ENCODE peak calls at places on chromosomes 11 and 22, in seven cellular contexts. Z, B, X, C, G, P and Y are unnamed samples.

GRCh38 chr11:126440792-126441514 is 85.5 kb downstream of the ST3GAL4 start:
- DNase-seq in Z (peak; percentile 79), B (peak; percentile 93), X (peak; percentile 79), C (peak; percentile 79), G (peak; percentile 86), P (peak; percentile 55), Y (peak; percentile 83)

GRCh38 chr11:2342981-2343380 is 34.1 kb upstream of the CD81 start:
- DNase-seq in Z (no peak), B (no peak), X (no peak), C (no peak), G (no peak), P (no peak), Y (no peak)

GRCh38 chr11:64844330-64845124 is at the start of gene CDC42BPG:
- DNase-seq in Z (peak; percentile 91), B (peak; percentile 91), X (peak; percentile 87), C (peak; percentile 94), G (peak; percentile 80), P (peak; percentile 27), Y (peak; percentile 89)

GRCh38 chr11:443542-444199 is 1.9 kb upstream of the ANO9 start:
- DNase-seq in Z (no peak), B (no peak), X (no peak), C (no peak), G (no peak), P (no peak), Y (no peak)

GRCh38 chr11:134658481-134659080 is 246.5 kb upstream of the B3GAT1 start:
- DNase-seq in Z (no peak), B (no peak), X (no peak), C (no peak), G (no peak), P (no peak), Y (no peak)

GRCh38 chr22:30445438-30445936 is 19.9 kb downstream of the MTFP1 start:
- DNase-seq in Z (no peak), B (no peak), X (no peak), C (no peak), G (no peak), P (peak; percentile 22), Y (no peak)

GRCh38 chr11:103536335-103536722 is 427.1 kb downstream of the DYNC2H1 start:
- DNase-seq in Z (no peak), B (no peak), X (no peak), C (no peak), G (no peak), P (no peak), Y (no peak)

GRCh38 chr22:19800761-19801244 is 40.2 kb downstream of the TBX1 start:
- DNase-seq in Z (no peak), B (no peak), X (no peak), C (no peak), G (peak; percentile 68), P (peak; percentile 34), Y (no peak)

GRCh38 chr22:36365020-36365411 is 22.8 kb downstream of the MYH9 start:
- DNase-seq in Z (peak; percentile 75), B (peak; percentile 60), X (peak; percentile 75), C (peak; percentile 72), G (no peak), P (no peak), Y (peak; percentile 79)

GRCh38 chr11:129917231-129917630 is 21.9 kb upstream of the NFRKB start:
- DNase-seq in Z (no peak), B (no peak), X (no peak), C (no peak), G (no peak), P (no peak), Y (no peak)

GRCh38 chr11:29641201-29641600 is 375.6 kb downstream of the KCNA4 start:
- DNase-seq in Z (no peak), B (no peak), X (no peak), C (no peak), G (no peak), P (no peak), Y (no peak)

GRCh38 chr22:44617828-44618227 is 84.2 kb upstream of the PRR5 start:
- DNase-seq in Z (no peak), B (no peak), X (no peak), C (no peak), G (no peak), P (no peak), Y (no peak)

GRCh38 chr11:100632970-100633452 is 54.1 kb upstream of the ARHGAP42 start:
- DNase-seq in Z (peak; percentile 56), B (no peak), X (no peak), C (peak; percentile 63), G (peak; percentile 76), P (peak; percentile 10), Y (no peak)

GRCh38 chr11:116948375-116948774 is 111.0 kb upstream of the APOA1 start:
- DNase-seq in Z (peak; percentile 34), B (no peak), X (no peak), C (no peak), G (no peak), P (no peak), Y (no peak)

GRCh38 chr11:31690041-31690440 is 121.1 kb downstream of the PAX6 start:
- DNase-seq in Z (no peak), B (no peak), X (no peak), C (no peak), G (no peak), P (no peak), Y (no peak)

GRCh38 chr22:50464451-50464850 is 10.4 kb downstream of the SBF1 start:
- DNase-seq in Z (no peak), B (no peak), X (no peak), C (no peak), G (no peak), P (no peak), Y (no peak)

GRCh38 chr11:27672836-27673464 is 27.3 kb downstream of the BDNF start:
- DNase-seq in Z (no peak), B (no peak), X (no peak), C (no peak), G (no peak), P (no peak), Y (no peak)

GRCh38 chr22:39417641-39418040 is 18.1 kb downstream of the TAB1 start:
- DNase-seq in Z (no peak), B (no peak), X (no peak), C (no peak), G (no peak), P (no peak), Y (no peak)

GRCh38 chr22:28627791-28628190 is 51.8 kb downstream of the TTC28 start:
- DNase-seq in Z (no peak), B (no peak), X (no peak), C (no peak), G (no peak), P (no peak), Y (no peak)

GRCh38 chr11:108958446-108959123 is 293.7 kb downstream of the DDX10 start:
- DNase-seq in Z (no peak), B (no peak), X (no peak), C (no peak), G (no peak), P (no peak), Y (no peak)

GRCh38 chr11:24509114-24509513 is 12.3 kb downstream of the LUZP2 start:
- DNase-seq in Z (no peak), B (no peak), X (no peak), C (no peak), G (no peak), P (no peak), Y (no peak)

GRCh38 chr22:31604137-31604705 is 57.8 kb downstream of the PISD start:
- DNase-seq in Z (no peak), B (no peak), X (no peak), C (no peak), G (no peak), P (no peak), Y (no peak)

GRCh38 chr22:46070722-46071450 is 79.4 kb upstream of the PPARA start:
- DNase-seq in Z (peak; percentile 68), B (no peak), X (no peak), C (peak; percentile 62), G (no peak), P (no peak), Y (no peak)

GRCh38 chr22:46072981-46073682 is 77.2 kb upstream of the PPARA start:
- DNase-seq in Z (peak; percentile 7), B (no peak), X (no peak), C (no peak), G (no peak), P (no peak), Y (no peak)

GRCh38 chr22:46072030-46072881 is 78.1 kb upstream of the PPARA start:
- DNase-seq in Z (peak; percentile 84), B (no peak), X (no peak), C (peak; percentile 68), G (peak; percentile 85), P (no peak), Y (peak; percentile 25)

GRCh38 chr22:46070215-46070721 is 80.1 kb upstream of the PPARA start:
- DNase-seq in Z (peak; percentile 74), B (no peak), X (no peak), C (peak; percentile 87), G (peak; percentile 94), P (peak; percentile 10), Y (no peak)

GRCh38 chr22:46071451-46072029 is 78.8 kb upstream of the PPARA start:
- DNase-seq in Z (peak; percentile 89), B (no peak), X (no peak), C (peak; percentile 93), G (peak; percentile 95), P (no peak), Y (no peak)
- TF ChIP-seq POLR2A in Z (no peak), B (no peak), X (peak; percentile 87), C (peak; percentile 69), G (no peak), P (no peak), Y (peak; percentile 46)

GRCh38 chr11:113871331-113871730 is 4.0 kb downstream of the USP28 start:
- DNase-seq in Z (no peak), B (no peak), X (no peak), C (no peak), G (no peak), P (no peak), Y (no peak)
- TF ChIP-seq POLR2A in Z (no peak), B (no peak), X (no peak), C (no peak), G (no peak), P (no peak), Y (no peak)

DNA sequence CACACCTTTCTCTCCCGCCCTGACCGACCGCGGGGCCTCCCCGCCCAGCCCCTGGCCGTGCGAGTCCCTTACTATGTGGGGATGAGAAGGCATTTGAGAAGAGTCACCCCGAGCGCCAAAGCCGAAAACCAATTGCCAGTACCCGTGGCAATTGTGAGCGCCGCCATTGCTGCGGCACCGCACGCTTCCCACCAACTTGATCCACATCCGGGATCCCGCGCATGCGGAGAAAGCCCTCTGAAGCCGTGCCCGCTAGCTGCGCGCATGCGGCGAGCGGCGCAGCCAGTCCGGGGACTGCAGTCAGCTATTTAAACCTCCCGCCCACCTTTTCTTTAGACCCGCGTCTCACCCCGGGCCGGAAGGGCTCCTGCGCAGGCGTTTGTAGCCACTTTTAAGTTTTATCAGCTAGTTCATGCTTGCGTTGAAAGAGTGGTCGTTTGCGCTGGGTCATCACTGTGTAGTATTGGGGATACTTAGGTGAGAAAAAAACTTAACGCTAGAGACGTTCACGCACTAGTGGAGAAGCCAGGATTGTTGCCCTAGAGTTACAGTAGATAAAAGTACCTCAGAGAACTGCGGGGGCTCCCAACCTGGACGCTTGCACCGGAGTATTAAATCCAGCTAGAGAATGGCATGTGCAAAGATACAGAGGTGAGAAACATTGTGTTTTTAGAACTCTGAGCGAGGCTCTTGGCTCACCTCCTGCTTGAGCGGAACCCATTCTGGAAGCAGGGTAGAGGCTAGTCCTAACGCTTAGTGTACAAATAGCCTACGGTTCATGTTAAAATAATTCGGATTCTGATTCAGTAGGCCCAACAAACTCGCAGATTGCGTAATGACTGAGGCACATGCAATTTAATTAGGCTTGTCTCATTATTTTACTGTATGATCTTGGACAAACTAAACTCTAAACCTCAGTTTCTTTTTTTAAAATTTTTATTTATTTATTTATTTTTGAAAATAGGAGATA is at the start of gene ALG8:
- DNase-seq in Z (peak; percentile 97), B (peak; percentile 91), X (peak; percentile 99), C (peak; percentile 96), G (peak; percentile 94), P (peak; percentile 93), Y (peak; percentile 96)
- TF ChIP-seq POLR2A in Z (peak; percentile 71), B (peak; percentile 91), X (peak; percentile 86), C (peak; percentile 83), G (no peak), P (peak; percentile 90), Y (peak; percentile 92)

GRCh38 chr11:95231126-95231880 is at the start of gene SESN3:
- DNase-seq in Z (peak; percentile 98), B (peak; percentile 78), X (peak; percentile 71), C (peak; percentile 98), G (peak; percentile 99), P (peak; percentile 89), Y (peak; percentile 99)
- TF ChIP-seq POLR2A in Z (peak; percentile 65), B (peak; percentile 86), X (peak; percentile 65), C (peak; percentile 88), G (no peak), P (no peak), Y (peak; percentile 76)